ENCODE peak calls at places on chromosomes 16 and 17, in eight cellular contexts. A is thoracic aorta, X is ovary, B is tibial artery, U is RWPE1, T is natural killer cell, D is Calu3, G is adrenal gland. F is an unnamed sample.

GRCh38 chr17:65403616-65404015 is 157.8 kb downstream of the AXIN2 start:
- DNase-seq in X (no peak), U (no peak), B (no peak), G (no peak), A (no peak), T (no peak), D (no peak), F (no peak)

GRCh38 chr16:72195609-72196008 is 23.7 kb upstream of the PMFBP1 start:
- DNase-seq in T (no peak), D (no peak), U (no peak), B (no peak), X (no peak), A (no peak), G (no peak), F (no peak)

GRCh38 chr16:11698271-11698689 is 30.0 kb downstream of the SNN start:
- DNase-seq in U (peak; percentile 20), T (no peak), A (no peak), G (no peak), B (no peak), D (no peak), X (no peak), F (no peak)

GRCh38 chr17:79044462-79044861 is 20.5 kb downstream of the C1QTNF1 start:
- DNase-seq in X (no peak), A (no peak), D (no peak), U (no peak), B (no peak), T (no peak), G (no peak), F (no peak)

GRCh38 chr17:62824290-62825135 is 16.4 kb upstream of the MARCHF10 start:
- DNase-seq in A (no peak), D (peak; percentile 32), T (no peak), B (no peak), U (peak; percentile 94), G (no peak), X (no peak), F (no peak)

GRCh38 chr16:10817963-10818941 is at the start of gene TVP23A:
- DNase-seq in D (no peak), X (peak; percentile 56), T (no peak), U (no peak), B (no peak), A (no peak), G (no peak), F (no peak)

GRCh38 chr16:72850863-72851262 is 197.1 kb downstream of the ZFHX3 start:
- DNase-seq in B (peak; percentile 51), T (no peak), D (no peak), A (peak; percentile 51), X (no peak), U (no peak), G (no peak), F (no peak)

GRCh38 chr16:72270531-72270930 is 98.6 kb upstream of the PMFBP1 start:
- DNase-seq in B (no peak), A (no peak), D (no peak), U (no peak), G (no peak), X (no peak), T (no peak), F (no peak)

GRCh38 chr16:88437367-88437964 is 15.6 kb upstream of the ZFPM1 start:
- DNase-seq in U (peak; percentile 70), X (peak; percentile 64), G (peak; percentile 68), A (no peak), T (peak; percentile 62), D (peak; percentile 87), B (no peak), F (peak; percentile 78)

GRCh38 chr17:27069842-27070508 is 223.9 kb upstream of the WSB1 start:
- DNase-seq in T (no peak), D (no peak), X (no peak), A (no peak), G (no peak), B (no peak), U (no peak), F (no peak)

GRCh38 chr17:64992325-64992802 is 64.2 kb downstream of the GNA13 start:
- DNase-seq in D (peak; percentile 51), U (peak; percentile 83), T (no peak), G (peak; percentile 76), X (no peak), A (no peak), B (no peak), F (no peak)

GRCh38 chr17:80650339-80650672 is 105.7 kb downstream of the RPTOR start:
- DNase-seq in B (no peak), D (no peak), A (no peak), G (no peak), X (no peak), U (no peak), T (no peak), F (no peak)

GRCh38 chr16:1300664-1301476 is 8.6 kb upstream of the UBE2I start:
- DNase-seq in T (peak; percentile 78), D (peak; percentile 84), G (peak; percentile 84), U (no peak), X (no peak), B (peak; percentile 48), A (no peak), F (no peak)

GRCh38 chr16:30457256-30457655 is 11.6 kb upstream of the SEPHS2 start:
- DNase-seq in B (no peak), T (no peak), G (no peak), D (no peak), U (no peak), X (no peak), A (no peak), F (no peak)

GRCh38 chr16:86628614-86629013 is 50.3 kb downstream of the FOXL1 start:
- DNase-seq in G (no peak), A (no peak), U (no peak), B (no peak), D (no peak), T (no peak), X (no peak), F (no peak)

GRCh38 chr17:78717431-78717980 is 64.6 kb downstream of the CYTH1 start:
- DNase-seq in U (no peak), B (no peak), D (peak; percentile 16), A (no peak), T (no peak), G (peak; percentile 70), X (peak; percentile 52), F (no peak)

GRCh38 chr17:65531508-65532431 is 29.7 kb downstream of the AXIN2 start:
- DNase-seq in G (peak; percentile 81), X (peak; percentile 82), D (no peak), U (no peak), B (peak; percentile 51), A (no peak), T (no peak), F (no peak)

GRCh38 chr17:50719924-50720805 is 762 bp downstream of the LUC7L3 start:
- DNase-seq in X (no peak), U (no peak), G (no peak), B (no peak), D (no peak), T (no peak), A (no peak), F (no peak)

GRCh38 chr17:15502315-15503112 is 35.1 kb upstream of the CDRT4 start:
- DNase-seq in U (peak; percentile 70), X (peak; percentile 95), A (peak; percentile 80), G (peak; percentile 92), B (peak; percentile 95), D (peak; percentile 74), T (peak; percentile 46), F (peak; percentile 67)

GRCh38 chr17:15475620-15476354 is 8.4 kb upstream of the CDRT4 start:
- DNase-seq in B (no peak), X (no peak), T (no peak), U (no peak), A (no peak), D (no peak), G (no peak), F (no peak)

GRCh38 chr16:75761111-75761510 is 34.8 kb upstream of the CPHXL start:
- DNase-seq in X (no peak), T (no peak), G (no peak), U (no peak), D (no peak), B (no peak), A (no peak), F (no peak)

GRCh38 chr16:58733671-58734458 is at the start of gene GOT2:
- DNase-seq in U (peak; percentile 82), X (peak; percentile 75), G (peak; percentile 90), T (peak; percentile 75), A (peak; percentile 13), B (peak; percentile 68), D (peak; percentile 94), F (peak; percentile 83)

GRCh38 chr17:49031965-49032928 is 35.1 kb downstream of the IGF2BP1 start:
- DNase-seq in D (peak; percentile 74), U (peak; percentile 85), G (peak; percentile 76), T (no peak), X (no peak), A (no peak), B (no peak), F (no peak)

GRCh38 chr16:63426275-63426870 is 1390.1 kb upstream of the CDH8 start:
- DNase-seq in G (no peak), B (no peak), X (no peak), T (no peak), A (no peak), U (no peak), D (no peak), F (no peak)

GRCh38 chr16:88073201-88073721 is 122.0 kb downstream of the BANP start:
- DNase-seq in T (no peak), U (no peak), A (no peak), G (no peak), D (no peak), X (no peak), B (no peak), F (no peak)

GRCh38 chr16:79508294-79508693 is 92.2 kb downstream of the MAF start:
- DNase-seq in B (peak; percentile 52), A (no peak), U (no peak), X (no peak), T (no peak), G (no peak), D (no peak), F (no peak)

GRCh38 chr16:85843471-85844168 is 44.1 kb downstream of the COX4I1 start:
- DNase-seq in X (no peak), T (no peak), U (no peak), A (no peak), D (no peak), B (no peak), G (no peak), F (no peak)

GRCh38 chr17:17087424-17088103 is 45.3 kb downstream of the MPRIP start:
- DNase-seq in A (no peak), T (no peak), X (peak; percentile 11), G (peak; percentile 73), D (no peak), U (no peak), B (no peak), F (no peak)
- TF ChIP-seq CTCF in A (no peak), T (no peak), X (no peak), G (no peak), D (no peak), U (no peak), B (no peak), F (no peak)

GRCh38 chr17:53570731-53571130 is 252.0 kb upstream of the KIF2B start:
- DNase-seq in A (no peak), X (no peak), U (no peak), G (no peak), D (no peak), T (no peak), B (no peak), F (no peak)
- TF ChIP-seq CTCF in A (no peak), X (no peak), U (no peak), G (no peak), D (no peak), T (no peak), B (no peak), F (no peak)

GRCh38 chr17:57130708-57131461 is 45.8 kb downstream of the AKAP1 start:
- DNase-seq in U (peak; percentile 97), G (peak; percentile 96), B (peak; percentile 90), A (peak; percentile 66), D (peak; percentile 73), T (peak; percentile 68), X (peak; percentile 92), F (peak; percentile 84)
- TF ChIP-seq CTCF in U (peak; percentile 92), G (peak; percentile 63), B (peak; percentile 88), A (peak; percentile 91), D (peak; percentile 66), T (peak; percentile 82), X (peak; percentile 75), F (peak; percentile 81)

GRCh38 chr16:9124908-9125584 is 33.6 kb downstream of the HAPSTR1 start:
- DNase-seq in T (no peak), G (peak; percentile 52), U (no peak), B (no peak), X (no peak), D (no peak), A (no peak), F (no peak)
- TF ChIP-seq CTCF in T (no peak), G (no peak), U (no peak), B (no peak), X (no peak), D (no peak), A (no peak), F (no peak)